ENCODE peak calls at places on chromosome 15, in five cellular contexts. One of them, this sample, is unnamed.

GRCh38 chr15:62626903-62627302 is 415.6 kb upstream of the TPM1 start:
- DNase-seq in keratinocyte: no peak
- DNase-seq in kidney: no peak
- DNase-seq in neural progenitor cell: no peak
- DNase-seq in astrocyte: no peak
- DNase-seq in this sample: no peak

GRCh38 chr15:87562203-87562602 is 694.3 kb downstream of the NTRK3 start:
- DNase-seq in astrocyte: no peak
- DNase-seq in kidney: no peak
- DNase-seq in keratinocyte: no peak
- DNase-seq in neural progenitor cell: no peak
- DNase-seq in this sample: no peak

GRCh38 chr15:51735611-51736010 is 1.8 kb downstream of the LYSMD2 start:
- DNase-seq in keratinocyte: no peak
- DNase-seq in neural progenitor cell: no peak
- DNase-seq in astrocyte: no peak
- DNase-seq in kidney: no peak
- DNase-seq in this sample: no peak

GRCh38 chr15:63258658-63259057 is 18.7 kb upstream of the APH1B start:
- DNase-seq in keratinocyte: no peak
- DNase-seq in kidney: no peak
- DNase-seq in neural progenitor cell: no peak
- DNase-seq in astrocyte: no peak
- DNase-seq in this sample: no peak

GRCh38 chr15:58019503-58020376 is 45.8 kb downstream of the ALDH1A2 start:
- DNase-seq in neural progenitor cell: no peak
- DNase-seq in astrocyte: peak
- DNase-seq in kidney: no peak
- DNase-seq in keratinocyte: peak
- DNase-seq in this sample: no peak

GRCh38 chr15:26073430-26074333 is 210.6 kb upstream of the ATP10A start:
- DNase-seq in astrocyte: no peak
- DNase-seq in keratinocyte: no peak
- DNase-seq in neural progenitor cell: no peak
- DNase-seq in kidney: no peak
- DNase-seq in this sample: no peak

GRCh38 chr15:22968356-22968755 is 11.8 kb downstream of the CYFIP1 start:
- DNase-seq in keratinocyte: no peak
- DNase-seq in kidney: no peak
- DNase-seq in neural progenitor cell: no peak
- DNase-seq in astrocyte: peak
- DNase-seq in this sample: no peak

GRCh38 chr15:79643393-79643792 is 211.3 kb downstream of the MINAR1 start:
- DNase-seq in keratinocyte: no peak
- DNase-seq in astrocyte: no peak
- DNase-seq in kidney: no peak
- DNase-seq in neural progenitor cell: no peak
- DNase-seq in this sample: no peak

GRCh38 chr15:78540955-78541743 is 905 bp downstream of the PSMA4 start:
- DNase-seq in kidney: no peak
- DNase-seq in neural progenitor cell: no peak
- DNase-seq in astrocyte: no peak
- DNase-seq in keratinocyte: no peak
- DNase-seq in this sample: no peak

GRCh38 chr15:75167588-75168076 is 34.0 kb upstream of the C15orf39 start:
- DNase-seq in astrocyte: peak
- DNase-seq in neural progenitor cell: no peak
- DNase-seq in keratinocyte: peak
- DNase-seq in kidney: no peak
- DNase-seq in this sample: no peak

GRCh38 chr15:83061680-83062079 is 5.4 kb downstream of the BTBD1 start:
- DNase-seq in neural progenitor cell: peak
- DNase-seq in kidney: no peak
- DNase-seq in keratinocyte: no peak
- DNase-seq in astrocyte: peak
- DNase-seq in this sample: no peak

GRCh38 chr15:44265757-44266156 is 22.8 kb upstream of the GOLM2 start:
- DNase-seq in neural progenitor cell: no peak
- DNase-seq in keratinocyte: no peak
- DNase-seq in kidney: no peak
- DNase-seq in astrocyte: no peak
- DNase-seq in this sample: no peak

GRCh38 chr15:89034305-89034704 is 54.0 kb upstream of the ABHD2 start:
- DNase-seq in neural progenitor cell: no peak
- DNase-seq in kidney: no peak
- DNase-seq in keratinocyte: no peak
- DNase-seq in astrocyte: no peak
- DNase-seq in this sample: no peak

GRCh38 chr15:62672268-62672667 is 370.3 kb upstream of the TPM1 start:
- DNase-seq in neural progenitor cell: no peak
- DNase-seq in keratinocyte: no peak
- DNase-seq in kidney: no peak
- DNase-seq in astrocyte: peak
- DNase-seq in this sample: no peak

GRCh38 chr15:70199124-70199482 is 101.4 kb upstream of the TLE3 start:
- DNase-seq in keratinocyte: no peak
- DNase-seq in neural progenitor cell: no peak
- DNase-seq in astrocyte: no peak
- DNase-seq in kidney: no peak
- DNase-seq in this sample: peak

GRCh38 chr15:27480642-27481041 is 509.7 kb downstream of the GABRG3 start:
- DNase-seq in kidney: no peak
- DNase-seq in neural progenitor cell: no peak
- DNase-seq in astrocyte: no peak
- DNase-seq in keratinocyte: no peak
- DNase-seq in this sample: no peak

GRCh38 chr15:72953306-72953705 is 99.0 kb upstream of the NEO1 start:
- DNase-seq in neural progenitor cell: no peak
- DNase-seq in astrocyte: no peak
- DNase-seq in kidney: no peak
- DNase-seq in keratinocyte: no peak
- DNase-seq in this sample: no peak

GRCh38 chr15:61641645-61642044 is 412.5 kb upstream of the RORA start:
- DNase-seq in neural progenitor cell: no peak
- DNase-seq in keratinocyte: no peak
- DNase-seq in astrocyte: no peak
- DNase-seq in kidney: no peak
- DNase-seq in this sample: no peak

GRCh38 chr15:71138473-71138872 is 23.2 kb downstream of the THSD4 start:
- DNase-seq in keratinocyte: no peak
- DNase-seq in kidney: no peak
- DNase-seq in neural progenitor cell: no peak
- DNase-seq in astrocyte: no peak
- DNase-seq in this sample: no peak

GRCh38 chr15:57873564-57874209 is 167.2 kb downstream of the POLR2M start:
- DNase-seq in keratinocyte: no peak
- DNase-seq in astrocyte: peak
- DNase-seq in neural progenitor cell: no peak
- DNase-seq in kidney: no peak
- DNase-seq in this sample: no peak

GRCh38 chr15:33592864-33593263 is 282.1 kb downstream of the RYR3 start:
- DNase-seq in kidney: no peak
- DNase-seq in astrocyte: no peak
- DNase-seq in keratinocyte: no peak
- DNase-seq in neural progenitor cell: no peak
- DNase-seq in this sample: no peak

GRCh38 chr15:36004891-36005508 is 459.0 kb upstream of the DPH6 start:
- DNase-seq in kidney: no peak
- DNase-seq in astrocyte: no peak
- DNase-seq in neural progenitor cell: no peak
- DNase-seq in keratinocyte: no peak
- DNase-seq in this sample: no peak

GRCh38 chr15:55993804-55994539 is 560 bp upstream of the NEDD4 start:
- DNase-seq in astrocyte: peak
- DNase-seq in kidney: no peak
- DNase-seq in keratinocyte: no peak
- DNase-seq in neural progenitor cell: peak
- DNase-seq in this sample: peak
- TF ChIP-seq CTCF in astrocyte: no peak
- TF ChIP-seq CTCF in kidney: peak
- TF ChIP-seq CTCF in keratinocyte: peak
- TF ChIP-seq CTCF in neural progenitor cell: no peak
- TF ChIP-seq CTCF in this sample: no peak

GRCh38 chr15:39581501-39582285 is 814 bp downstream of the THBS1 start:
- DNase-seq in astrocyte: no peak
- DNase-seq in neural progenitor cell: peak
- DNase-seq in keratinocyte: peak
- DNase-seq in kidney: peak
- DNase-seq in this sample: peak

GRCh38 chr15:39580630-39581500 is at the start of gene THBS1:
- DNase-seq in keratinocyte: peak
- DNase-seq in kidney: peak
- DNase-seq in astrocyte: peak
- DNase-seq in neural progenitor cell: peak
- DNase-seq in this sample: peak

GRCh38 chr15:39579487-39580116 is 1.3 kb upstream of the THBS1 start:
- DNase-seq in neural progenitor cell: peak
- DNase-seq in kidney: peak
- DNase-seq in astrocyte: peak
- DNase-seq in keratinocyte: peak
- DNase-seq in this sample: peak

GRCh38 chr15:39580117-39580629 is 706 bp upstream of the THBS1 start:
- DNase-seq in neural progenitor cell: peak
- DNase-seq in astrocyte: peak
- DNase-seq in keratinocyte: peak
- DNase-seq in kidney: peak
- DNase-seq in this sample: peak

GRCh38 chr15:39578851-39579486 is 1.9 kb upstream of the THBS1 start:
- DNase-seq in keratinocyte: no peak
- DNase-seq in neural progenitor cell: peak
- DNase-seq in kidney: no peak
- DNase-seq in astrocyte: no peak
- DNase-seq in this sample: no peak
- H3K9ac ChIP-seq in keratinocyte: peak
- H3K9ac ChIP-seq in neural progenitor cell: no peak
- H3K9ac ChIP-seq in kidney: no peak
- H3K9ac ChIP-seq in astrocyte: peak
- H3K9ac ChIP-seq in this sample: no peak

DNA sequence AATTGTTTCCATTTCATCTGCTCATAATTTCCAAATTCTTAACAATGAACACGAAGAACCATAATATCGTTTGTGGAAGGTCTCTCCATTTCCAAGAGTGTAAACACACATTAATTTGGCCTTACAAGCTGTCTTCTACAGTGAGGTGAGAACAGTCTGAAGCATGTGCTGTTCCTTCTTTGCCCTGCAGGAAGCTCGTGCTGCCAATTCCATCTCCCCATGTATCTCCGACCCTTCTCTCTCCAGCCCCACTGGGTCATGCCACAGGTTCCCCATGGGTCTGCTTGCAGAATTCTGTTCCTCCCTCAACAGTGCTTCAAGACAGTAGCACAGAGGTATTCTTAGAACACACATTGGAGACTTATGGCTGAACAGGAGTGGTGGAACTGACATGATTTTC is 70.5 kb downstream of the CHSY1 start:
- DNase-seq in neural progenitor cell: no peak
- DNase-seq in astrocyte: no peak
- DNase-seq in kidney: no peak
- DNase-seq in keratinocyte: no peak
- DNase-seq in this sample: no peak
- TF ChIP-seq CTCF in neural progenitor cell: no peak
- TF ChIP-seq CTCF in astrocyte: no peak
- TF ChIP-seq CTCF in kidney: no peak
- TF ChIP-seq CTCF in keratinocyte: no peak
- TF ChIP-seq CTCF in this sample: peak

GRCh38 chr15:66692391-66692790 is 9.6 kb upstream of the SMAD6 start:
- DNase-seq in astrocyte: no peak
- DNase-seq in neural progenitor cell: no peak
- DNase-seq in kidney: no peak
- DNase-seq in keratinocyte: no peak
- DNase-seq in this sample: no peak
- H3K9ac ChIP-seq in astrocyte: no peak
- H3K9ac ChIP-seq in neural progenitor cell: no peak
- H3K9ac ChIP-seq in kidney: no peak
- H3K9ac ChIP-seq in keratinocyte: no peak
- H3K9ac ChIP-seq in this sample: peak

GRCh38 chr15:29090617-29091466 is 178.8 kb downstream of the NSMCE3 start:
- DNase-seq in astrocyte: no peak
- DNase-seq in keratinocyte: no peak
- DNase-seq in neural progenitor cell: peak
- DNase-seq in kidney: no peak
- DNase-seq in this sample: peak
- TF ChIP-seq CTCF in astrocyte: peak
- TF ChIP-seq CTCF in keratinocyte: peak
- TF ChIP-seq CTCF in neural progenitor cell: peak
- TF ChIP-seq CTCF in kidney: peak
- TF ChIP-seq CTCF in this sample: peak

GRCh38 chr15:74050835-74051234 is 31.5 kb downstream of the GOLGA6A start:
- DNase-seq in keratinocyte: no peak
- DNase-seq in neural progenitor cell: no peak
- DNase-seq in astrocyte: no peak
- DNase-seq in kidney: peak
- DNase-seq in this sample: no peak

GRCh38 chr15:74050127-74050526 is 32.2 kb downstream of the GOLGA6A start:
- DNase-seq in keratinocyte: no peak
- DNase-seq in astrocyte: no peak
- DNase-seq in kidney: no peak
- DNase-seq in neural progenitor cell: no peak
- DNase-seq in this sample: no peak

GRCh38 chr15:74055804-74056203 is 26.5 kb downstream of the GOLGA6A start:
- DNase-seq in astrocyte: no peak
- DNase-seq in neural progenitor cell: no peak
- DNase-seq in kidney: peak
- DNase-seq in keratinocyte: no peak
- DNase-seq in this sample: no peak

GRCh38 chr15:74053497-74053896 is 28.9 kb downstream of the GOLGA6A start:
- DNase-seq in keratinocyte: no peak
- DNase-seq in neural progenitor cell: no peak
- DNase-seq in astrocyte: no peak
- DNase-seq in kidney: no peak
- DNase-seq in this sample: no peak

DNA sequence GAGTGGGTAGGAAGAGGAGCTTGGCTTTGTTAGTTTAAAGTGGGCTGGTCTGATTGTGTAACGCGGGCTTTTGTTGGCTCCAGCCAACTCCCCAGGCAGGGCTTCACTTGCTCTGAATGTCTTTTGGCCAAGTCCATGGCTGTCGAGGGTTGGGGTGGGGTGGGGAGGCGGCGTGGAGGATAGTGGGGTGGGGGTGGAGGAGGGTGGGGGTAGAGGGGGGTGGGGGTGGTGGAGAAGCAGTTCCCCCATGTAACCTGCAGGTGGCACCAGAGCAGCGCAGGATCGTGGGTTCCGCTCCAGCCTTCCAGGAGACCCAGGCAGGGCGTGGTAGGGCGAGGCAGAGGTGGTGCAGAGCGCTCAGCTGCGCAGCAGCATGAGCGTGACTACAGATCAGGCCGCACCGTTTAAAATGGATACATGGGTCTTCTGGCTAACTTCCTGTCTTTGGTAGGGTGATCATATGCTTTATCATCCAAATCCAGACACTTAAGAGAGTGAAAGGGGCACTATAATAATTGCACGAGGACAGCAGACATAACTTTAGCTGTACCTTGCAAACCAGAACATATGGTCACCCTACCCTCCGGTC is 28.3 kb downstream of the GOLGA6A start:
- DNase-seq in kidney: peak
- DNase-seq in astrocyte: peak
- DNase-seq in keratinocyte: peak
- DNase-seq in neural progenitor cell: peak
- DNase-seq in this sample: peak
- H3K9ac ChIP-seq in kidney: no peak
- H3K9ac ChIP-seq in astrocyte: no peak
- H3K9ac ChIP-seq in keratinocyte: no peak
- H3K9ac ChIP-seq in neural progenitor cell: no peak
- H3K9ac ChIP-seq in this sample: no peak

This sample was measured in endodermal cell.